ENCODE peak calls at places on chromosomes 7 and 10, in six cellular contexts. Q, U, K, H, P and S are unnamed samples.

GRCh38 chr7:4140933-4141332 is 541.2 kb upstream of the FOXK1 start:
- DNase-seq in K (no peak), H (no peak), P (no peak), Q (no peak), U (no peak), S (no peak)

GRCh38 chr7:26618898-26619297 is 245.5 kb downstream of the SKAP2 start:
- DNase-seq in K (no peak), Q (no peak), U (no peak), P (no peak), H (no peak), S (no peak)

GRCh38 chr10:75487087-75487784 is 55.8 kb downstream of the LRMDA start:
- DNase-seq in U (no peak), K (no peak), Q (peak; percentile 13), P (no peak), H (no peak), S (peak; percentile 9)

GRCh38 chr10:102578782-102579181 is 65.5 kb upstream of the TRIM8 start:
- DNase-seq in U (no peak), K (no peak), H (no peak), Q (no peak), P (no peak), S (no peak)

GRCh38 chr10:57579926-57580325 is 687.8 kb downstream of the IPMK start:
- DNase-seq in K (no peak), U (peak; percentile 2), P (no peak), H (no peak), Q (peak; percentile 23), S (no peak)

GRCh38 chr7:27917119-27917518 is 177.2 kb downstream of the TAX1BP1 start:
- DNase-seq in K (no peak), P (no peak), H (no peak), U (no peak), Q (no peak), S (no peak)

GRCh38 chr10:129960493-129961273 is 3.4 kb downstream of the EBF3 start:
- DNase-seq in P (no peak), U (no peak), Q (no peak), H (peak; percentile 21), K (no peak), S (no peak)

GRCh38 chr10:10665750-10666149 is 351.9 kb upstream of the CELF2 start:
- DNase-seq in U (no peak), P (no peak), H (no peak), Q (no peak), K (no peak), S (no peak)

GRCh38 chr7:142932386-142933091 is 1.0 kb downstream of the TRPV5 start:
- DNase-seq in U (no peak), Q (no peak), P (no peak), H (no peak), K (no peak), S (no peak)

GRCh38 chr10:132856869-132857524 is 71.0 kb upstream of the NKX6-2 start:
- DNase-seq in U (no peak), Q (no peak), P (no peak), K (peak; percentile 2), H (no peak), S (no peak)

GRCh38 chr7:151660141-151660540 is 140.4 kb upstream of the RHEB start:
- DNase-seq in H (no peak), P (no peak), K (no peak), Q (no peak), U (no peak), S (no peak)

GRCh38 chr7:127591189-127591588 is 2.3 kb upstream of the FSCN3 start:
- DNase-seq in P (no peak), U (no peak), H (no peak), Q (no peak), K (no peak), S (no peak)

GRCh38 chr10:132395704-132396494 is 1.1 kb upstream of the PWWP2B start:
- DNase-seq in K (no peak), P (no peak), Q (peak; percentile 51), U (no peak), H (no peak), S (peak; percentile 50)

GRCh38 chr7:2820508-2820934 is 23.6 kb downstream of the GNA12 start:
- DNase-seq in Q (peak; percentile 99), H (no peak), P (no peak), K (no peak), U (no peak), S (no peak)

GRCh38 chr7:108053250-108053649 is 50.3 kb upstream of the LAMB1 start:
- DNase-seq in K (no peak), U (no peak), H (no peak), P (no peak), Q (no peak), S (no peak)

GRCh38 chr7:112228632-112229031 is 22.1 kb downstream of the ZNF277 start:
- DNase-seq in H (no peak), Q (no peak), U (no peak), P (no peak), K (no peak), S (no peak)

GRCh38 chr7:112224186-112224585 is 17.7 kb downstream of the ZNF277 start:
- DNase-seq in U (no peak), Q (no peak), H (no peak), K (no peak), P (no peak), S (no peak)

GRCh38 chr7:112225006-112225405 is 18.5 kb downstream of the ZNF277 start:
- DNase-seq in Q (no peak), K (no peak), P (no peak), U (no peak), H (no peak), S (no peak)

GRCh38 chr7:112223310-112223709 is 16.8 kb downstream of the ZNF277 start:
- DNase-seq in Q (no peak), K (no peak), U (no peak), H (no peak), P (no peak), S (no peak)

GRCh38 chr7:112226701-112227276 is 20.3 kb downstream of the ZNF277 start:
- DNase-seq in Q (no peak), U (no peak), P (no peak), K (no peak), H (no peak), S (no peak)
- TF ChIP-seq CTCF in Q (no peak), U (no peak), P (no peak), K (no peak), H (no peak), S (no peak)

GRCh38 chr10:26554246-26554645 is 116.1 kb downstream of the APBB1IP start:
- DNase-seq in U (no peak), P (no peak), K (no peak), Q (no peak), H (no peak), S (no peak)

GRCh38 chr10:26555719-26556368 is 117.7 kb downstream of the APBB1IP start:
- DNase-seq in Q (peak; percentile 81), U (peak; percentile 24), H (no peak), P (no peak), K (no peak), S (no peak)

DNA sequence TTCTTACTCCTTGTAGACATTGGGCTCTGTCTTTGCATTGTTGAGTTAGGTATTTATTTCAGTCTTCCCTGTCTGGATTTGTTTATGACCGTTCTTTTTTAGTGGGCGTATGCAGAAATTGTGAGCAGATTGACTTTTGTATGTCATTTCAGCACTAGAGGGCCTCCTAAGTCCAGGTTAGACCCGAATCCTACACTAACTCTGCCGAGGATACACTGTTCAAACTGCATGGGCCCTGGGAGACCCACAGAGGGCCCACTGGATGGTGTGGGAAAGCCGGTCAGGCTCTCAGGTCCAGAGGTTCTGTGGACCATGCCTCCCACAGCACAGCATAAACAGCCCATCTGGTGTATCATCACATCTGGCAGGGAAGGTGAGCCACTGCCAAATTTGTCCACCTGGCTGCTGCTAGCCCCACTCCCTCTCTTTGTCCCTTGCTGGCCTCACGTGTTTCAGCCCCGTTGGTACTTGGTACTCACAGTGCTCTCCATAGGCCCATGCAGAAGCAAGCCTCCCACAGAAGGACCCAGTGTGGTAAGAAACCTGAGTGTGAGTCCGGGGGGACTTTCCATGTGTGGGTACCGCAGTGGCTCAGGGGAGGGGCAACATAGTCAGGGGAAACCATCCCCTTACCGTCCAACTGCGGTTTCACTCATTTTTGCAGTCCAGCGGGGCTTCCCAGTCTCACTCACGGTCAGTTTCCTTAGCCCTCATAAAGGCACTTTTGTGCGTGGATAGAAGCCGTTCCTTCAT is 112.8 kb downstream of the APBB1IP start:
- DNase-seq in P (no peak), K (no peak), U (no peak), Q (no peak), H (no peak), S (no peak)
- TF ChIP-seq CTCF in P (peak; percentile 36), K (no peak), U (no peak), Q (no peak), H (no peak), S (no peak)

GRCh38 chr7:100465299-100465698 is 1.2 kb upstream of the SPACDR start:
- DNase-seq in K (no peak), U (no peak), Q (no peak), H (no peak), P (no peak), S (no peak)

GRCh38 chr7:100464791-100465190 is 731 bp upstream of the SPACDR start:
- DNase-seq in P (no peak), H (no peak), U (no peak), K (no peak), Q (no peak), S (no peak)

GRCh38 chr7:100466830-100467605 is 3.0 kb upstream of the SPACDR start:
- DNase-seq in U (no peak), K (no peak), Q (no peak), P (no peak), H (no peak), S (no peak)

GRCh38 chr7:100464210-100464660 is at the start of gene SPACDR:
- DNase-seq in P (no peak), K (no peak), Q (no peak), U (no peak), H (no peak), S (no peak)

GRCh38 chr7:100465702-100466311 is 1.7 kb upstream of the SPACDR start:
- DNase-seq in Q (peak; percentile 67), P (no peak), U (peak; percentile 58), H (peak; percentile 91), K (no peak), S (no peak)
- TF ChIP-seq CTCF in Q (peak; percentile 76), P (peak; percentile 15), U (peak; percentile 43), H (peak; percentile 85), K (peak; percentile 41), S (no peak)

GRCh38 chr10:45419673-45420020 is 45.6 kb downstream of the ALOX5 start:
- DNase-seq in P (peak; percentile 27), U (no peak), H (peak; percentile 85), Q (no peak), K (no peak), S (no peak)

GRCh38 chr10:45418859-45419672 is 45.0 kb downstream of the ALOX5 start:
- DNase-seq in H (peak; percentile 84), U (no peak), Q (peak; percentile 29), K (no peak), P (peak; percentile 83), S (peak; percentile 77)

GRCh38 chr10:45416603-45417002 is 42.6 kb downstream of the ALOX5 start:
- DNase-seq in Q (no peak), H (no peak), P (no peak), U (no peak), K (no peak), S (no peak)

GRCh38 chr10:45417746-45418145 is 43.7 kb downstream of the ALOX5 start:
- DNase-seq in P (no peak), U (no peak), K (no peak), H (no peak), Q (no peak), S (no peak)

DNA sequence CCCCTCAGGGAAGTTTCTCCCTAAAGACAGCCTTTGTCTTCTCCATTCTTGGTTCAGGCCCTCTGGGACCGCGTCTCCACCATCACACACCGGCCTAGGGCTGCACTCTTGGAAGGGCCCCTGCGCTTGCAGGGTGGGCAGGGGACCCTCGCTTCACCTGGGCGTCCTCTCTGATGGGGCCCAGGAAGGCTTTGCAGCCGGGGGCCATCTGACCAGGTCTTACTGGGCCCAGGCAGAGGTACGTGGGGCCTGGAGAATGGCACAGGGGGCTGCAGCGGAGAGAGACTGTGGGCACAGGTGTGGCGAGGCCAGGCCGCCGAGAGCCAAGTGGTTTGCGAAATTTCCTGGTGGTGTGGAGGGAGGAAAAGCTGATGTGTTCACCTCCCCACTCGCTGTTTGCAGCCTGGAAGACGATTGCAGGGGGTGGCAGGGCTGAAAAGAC is 44.4 kb downstream of the ALOX5 start:
- DNase-seq in H (peak; percentile 82), P (no peak), K (no peak), Q (no peak), U (no peak), S (no peak)
- TF ChIP-seq CTCF in H (no peak), P (no peak), K (no peak), Q (no peak), U (no peak), S (no peak)